ENCODE peak calls at places on chromosome 21, in six cellular contexts. S is dorsolateral prefrontal cortex, I is NCI-H2081, O is mesendoderm, Y is uterus, V is amniotic stem cell. G is an unnamed sample.
A peak's percentile ranks its signal among the peaks of the same experiment; 100 is the strongest.

GRCh38 chr21:32578107-32578691 is 7.1 kb downstream of the TCP10L start:
- DNase-seq in I (no peak), V (no peak), Y (no peak), S (no peak), O (peak; percentile 41), G (no peak)

GRCh38 chr21:41666641-41667051 is 100.2 kb downstream of the RIPK4 start:
- DNase-seq in V (no peak), S (no peak), I (no peak), O (no peak), Y (no peak), G (no peak)

GRCh38 chr21:37751268-37751975 is 164.8 kb downstream of the KCNJ6 start:
- DNase-seq in V (no peak), S (no peak), I (no peak), O (peak; percentile 42), Y (no peak), G (no peak)

GRCh38 chr21:41670056-41670805 is 96.6 kb downstream of the RIPK4 start:
- DNase-seq in I (no peak), O (no peak), Y (no peak), V (no peak), S (no peak), G (no peak)

GRCh38 chr21:33011462-33011861 is 14.3 kb upstream of the OLIG2 start:
- DNase-seq in I (no peak), O (no peak), V (no peak), Y (no peak), S (no peak), G (no peak)

GRCh38 chr21:33234618-33235520 is 5.1 kb downstream of the IFNAR2 start:
- DNase-seq in S (no peak), I (no peak), Y (no peak), O (peak; percentile 86), V (no peak), G (no peak)

GRCh38 chr21:16195896-16196443 is 466.2 kb downstream of the USP25 start:
- DNase-seq in S (no peak), V (no peak), I (no peak), Y (no peak), O (no peak), G (no peak)

GRCh38 chr21:26546698-26547097 is 26.4 kb downstream of the CYYR1 start:
- DNase-seq in Y (peak; percentile 54), V (no peak), S (no peak), O (no peak), I (no peak), G (peak; percentile 30)

GRCh38 chr21:44681861-44682579 is at the start of gene KRTAP12-1:
- DNase-seq in Y (no peak), O (no peak), I (peak; percentile 82), S (no peak), V (no peak), G (no peak)

GRCh38 chr21:14916676-14917141 is 148.1 kb downstream of the NRIP1 start:
- DNase-seq in S (no peak), Y (no peak), O (peak; percentile 54), I (no peak), V (no peak), G (no peak)

GRCh38 chr21:32427958-32428623 is 15.6 kb downstream of the EVA1C start:
- DNase-seq in S (no peak), Y (no peak), O (no peak), V (no peak), I (no peak), G (no peak)

GRCh38 chr21:46096997-46097825 is 701 bp upstream of the COL6A2 start:
- DNase-seq in Y (peak; percentile 50), O (no peak), I (no peak), S (peak; percentile 21), V (no peak), G (no peak)

GRCh38 chr21:45618846-45619485 is 24.6 kb upstream of the PCBP3 start:
- DNase-seq in Y (no peak), O (no peak), V (no peak), S (peak; percentile 10), I (no peak), G (no peak)

GRCh38 chr21:44764319-44765230 is 37.0 kb downstream of the UBE2G2 start:
- DNase-seq in S (no peak), I (no peak), V (no peak), Y (no peak), O (peak; percentile 45), G (no peak)

GRCh38 chr21:31874817-31875216 is 2.0 kb downstream of the HUNK start:
- DNase-seq in Y (no peak), O (peak; percentile 70), S (no peak), I (no peak), V (no peak), G (no peak)

GRCh38 chr21:34202553-34203332 is 129.4 kb downstream of the MRPS6 start:
- DNase-seq in S (no peak), I (no peak), O (peak; percentile 92), V (no peak), Y (peak; percentile 60), G (no peak)

GRCh38 chr21:39518055-39518844 is 66.5 kb downstream of the SH3BGR start:
- DNase-seq in S (no peak), Y (peak; percentile 38), O (peak; percentile 89), I (peak; percentile 77), V (peak; percentile 14), G (peak; percentile 49)

GRCh38 chr21:45856422-45856821 is 125.1 kb upstream of the COL6A1 start:
- DNase-seq in O (no peak), V (no peak), Y (no peak), S (no peak), I (no peak), G (no peak)

GRCh38 chr21:10272216-10272615 is 249.2 kb upstream of the TPTE start:
- DNase-seq in Y (no peak), S (peak; percentile 14), O (peak; percentile 53), V (no peak), I (no peak), G (peak; percentile 22)

GRCh38 chr21:35828161-35828560 is 232.2 kb downstream of the SETD4 start:
- DNase-seq in O (no peak), I (no peak), S (no peak), Y (no peak), V (no peak), G (no peak)

GRCh38 chr21:34881894-34882371 is 167.2 kb downstream of the RUNX1 start:
- DNase-seq in I (no peak), S (no peak), Y (no peak), V (peak; percentile 72), O (no peak), G (no peak)

GRCh38 chr21:44973598-44973997 is 33.8 kb downstream of the SLX9 start:
- DNase-seq in V (no peak), S (no peak), Y (no peak), O (no peak), I (no peak), G (no peak)

GRCh38 chr21:17731554-17731953 is 87.6 kb downstream of the C21orf91 start:
- DNase-seq in V (no peak), S (no peak), Y (no peak), O (no peak), I (no peak), G (no peak)

GRCh38 chr21:35189077-35189863 is 140.2 kb upstream of the RUNX1 start:
- DNase-seq in S (no peak), V (peak; percentile 51), I (no peak), O (no peak), Y (peak; percentile 46), G (no peak)

GRCh38 chr21:43997766-43998742 is 14.1 kb upstream of the TRAPPC10 start:
- DNase-seq in S (no peak), O (no peak), I (no peak), V (no peak), Y (no peak), G (no peak)

GRCh38 chr21:36325373-36326010 is 5.5 kb downstream of the MORC3 start:
- DNase-seq in Y (no peak), S (no peak), V (no peak), O (no peak), I (no peak), G (no peak)

GRCh38 chr21:14569868-14570267 is 23.8 kb upstream of the SAMSN1 start:
- DNase-seq in I (no peak), O (no peak), S (no peak), V (no peak), Y (no peak), G (no peak)

GRCh38 chr21:45877160-45877438 is 104.5 kb upstream of the COL6A1 start:
- DNase-seq in V (no peak), I (no peak), Y (no peak), O (no peak), S (peak; percentile 8), G (no peak)

G was measured in lung.